ENCODE peak calls at places on chromosomes 2 and 18, in six cellular contexts. G is tibial nerve, I is astrocyte of the spinal cord, M is gastrocnemius medialis, Z is stomach, N is NB4. C is an unnamed sample.
A peak's percentile ranks its signal among the peaks of the same experiment; 100 is the strongest.

GRCh38 chr18:57837917-57838548 is 34.9 kb upstream of the ATP8B1 start:
- DNase-seq in G (no peak), I (peak; percentile 8), M (no peak), Z (no peak), N (no peak), C (no peak)

GRCh38 chr18:76620326-76620813 is 125.3 kb upstream of the ZNF516 start:
- DNase-seq in G (peak; percentile 75), I (peak; percentile 70), M (peak; percentile 59), Z (peak; percentile 63), N (peak; percentile 97), C (peak; percentile 82)

GRCh38 chr2:37211212-37211611 is 14.9 kb downstream of the CEBPZOS start:
- DNase-seq in G (no peak), I (no peak), M (no peak), Z (no peak), N (no peak), C (no peak)

GRCh38 chr2:190600293-190601103 is 48.4 kb upstream of the NAB1 start:
- DNase-seq in G (no peak), I (no peak), M (no peak), Z (no peak), N (no peak), C (no peak)

GRCh38 chr18:3061581-3062416 is 48.9 kb upstream of the LPIN2 start:
- DNase-seq in G (no peak), I (no peak), M (no peak), Z (no peak), N (no peak), C (no peak)

GRCh38 chr2:101125374-101125773 is 25.8 kb downstream of the TBC1D8 start:
- DNase-seq in G (no peak), I (no peak), M (no peak), Z (no peak), N (peak; percentile 79), C (peak; percentile 43)

GRCh38 chr2:120430957-120431356 is 85.0 kb downstream of the INHBB start:
- DNase-seq in G (no peak), I (no peak), M (no peak), Z (no peak), N (no peak), C (no peak)

GRCh38 chr2:101476605-101477208 is 1.8 kb upstream of the RFX8 start:
- DNase-seq in G (no peak), I (no peak), M (no peak), Z (no peak), N (peak; percentile 58), C (peak; percentile 51)

GRCh38 chr2:175180701-175181103 is 808 bp downstream of the ATP5MC3 start:
- DNase-seq in G (no peak), I (peak; percentile 50), M (peak; percentile 44), Z (peak; percentile 39), N (peak; percentile 83), C (peak; percentile 56)

GRCh38 chr2:214591359-214591758 is 180.5 kb downstream of the VWC2L start:
- DNase-seq in G (no peak), I (peak; percentile 35), M (no peak), Z (no peak), N (peak; percentile 25), C (no peak)

GRCh38 chr2:171824086-171824485 is 70.0 kb downstream of the SLC25A12 start:
- DNase-seq in G (no peak), I (no peak), M (no peak), Z (no peak), N (peak; percentile 67), C (peak; percentile 45)

GRCh38 chr18:21134895-21135294 is 23.3 kb upstream of the ROCK1 start:
- DNase-seq in G (no peak), I (no peak), M (no peak), Z (no peak), N (peak; percentile 58), C (peak; percentile 49)

GRCh38 chr2:207883002-207883780 is 113.5 kb upstream of the FZD5 start:
- DNase-seq in G (no peak), I (no peak), M (no peak), Z (no peak), N (no peak), C (no peak)

GRCh38 chr2:174760845-174761473 is 3.3 kb downstream of the CHRNA1 start:
- DNase-seq in G (no peak), I (no peak), M (peak; percentile 33), Z (no peak), N (no peak), C (no peak)

GRCh38 chr18:59565957-59566356 is 131.3 kb downstream of the CCBE1 start:
- DNase-seq in G (no peak), I (no peak), M (no peak), Z (no peak), N (no peak), C (no peak)

GRCh38 chr18:59563386-59563785 is 133.8 kb downstream of the CCBE1 start:
- DNase-seq in G (no peak), I (no peak), M (no peak), Z (no peak), N (no peak), C (no peak)

GRCh38 chr18:59566507-59566906 is 130.7 kb downstream of the CCBE1 start:
- DNase-seq in G (no peak), I (no peak), M (no peak), Z (no peak), N (no peak), C (peak; percentile 40)

GRCh38 chr18:59562751-59563150 is 134.5 kb downstream of the CCBE1 start:
- DNase-seq in G (no peak), I (no peak), M (no peak), Z (no peak), N (no peak), C (no peak)

DNA sequence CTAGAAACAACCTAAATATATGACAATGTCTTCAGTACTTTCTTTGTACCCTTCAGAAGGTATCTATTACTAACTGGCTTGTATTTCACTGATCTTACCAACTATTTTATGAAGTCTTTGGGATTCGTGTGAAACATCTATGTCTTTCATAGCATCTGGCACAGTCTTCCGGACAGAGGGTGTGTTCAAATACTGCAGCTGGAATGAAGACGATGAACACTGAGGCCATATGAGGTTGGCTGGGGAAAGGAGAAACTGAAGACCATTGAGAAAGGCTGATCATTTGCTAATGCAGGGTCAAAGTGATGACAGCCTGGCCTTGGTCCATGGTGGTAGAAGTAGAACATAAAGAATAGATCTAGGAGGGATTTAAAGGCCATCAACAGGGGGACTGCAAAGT is 132.7 kb downstream of the CCBE1 start:
- DNase-seq in G (no peak), I (no peak), M (no peak), Z (no peak), N (no peak), C (no peak)
- TF ChIP-seq CTCF in G (no peak), I (no peak), M (no peak), Z (no peak), N (no peak), C (no peak)

DNA sequence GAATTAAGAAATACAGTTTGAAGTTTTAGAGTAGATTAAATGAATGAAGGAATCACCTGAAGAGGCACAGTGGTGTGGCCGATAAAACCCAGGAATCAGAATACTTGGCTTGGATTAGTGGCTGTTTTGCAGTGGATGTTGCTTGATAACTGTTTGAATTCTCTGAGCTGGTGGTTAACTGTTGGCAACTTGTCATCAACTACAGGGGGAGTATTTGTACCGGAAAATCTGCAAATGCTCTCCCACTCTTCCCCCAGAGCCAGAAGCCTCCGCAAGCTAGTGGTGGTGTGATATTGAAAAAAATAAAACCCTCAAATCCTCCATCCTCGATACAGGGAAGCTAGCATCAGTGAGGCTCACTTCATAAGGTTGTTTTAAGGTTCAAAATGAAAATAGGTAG is 326.7 kb downstream of the DPP10 start:
- DNase-seq in G (no peak), I (no peak), M (no peak), Z (no peak), N (no peak), C (no peak)
- H3K4me3 ChIP-seq in G (no peak overlapping the region), I (no peak overlapping the region), M (no peak overlapping the region), Z (no peak overlapping the region), N (no peak overlapping the region), C (no peak overlapping the region)

GRCh38 chr2:98924910-98925309 is 11.1 kb downstream of the CRACDL start:
- DNase-seq in G (no peak), I (no peak), M (no peak), Z (no peak), N (no peak), C (no peak)

GRCh38 chr2:98926601-98927000 is 9.4 kb downstream of the CRACDL start:
- DNase-seq in G (no peak), I (peak; percentile 23), M (no peak), Z (no peak), N (no peak), C (peak; percentile 70)

GRCh38 chr2:98924038-98924437 is 12.0 kb downstream of the CRACDL start:
- DNase-seq in G (no peak), I (no peak), M (no peak), Z (no peak), N (no peak), C (no peak)

GRCh38 chr2:98921062-98921461 is 15.0 kb downstream of the CRACDL start:
- DNase-seq in G (no peak), I (no peak), M (no peak), Z (no peak), N (no peak), C (no peak)

DNA sequence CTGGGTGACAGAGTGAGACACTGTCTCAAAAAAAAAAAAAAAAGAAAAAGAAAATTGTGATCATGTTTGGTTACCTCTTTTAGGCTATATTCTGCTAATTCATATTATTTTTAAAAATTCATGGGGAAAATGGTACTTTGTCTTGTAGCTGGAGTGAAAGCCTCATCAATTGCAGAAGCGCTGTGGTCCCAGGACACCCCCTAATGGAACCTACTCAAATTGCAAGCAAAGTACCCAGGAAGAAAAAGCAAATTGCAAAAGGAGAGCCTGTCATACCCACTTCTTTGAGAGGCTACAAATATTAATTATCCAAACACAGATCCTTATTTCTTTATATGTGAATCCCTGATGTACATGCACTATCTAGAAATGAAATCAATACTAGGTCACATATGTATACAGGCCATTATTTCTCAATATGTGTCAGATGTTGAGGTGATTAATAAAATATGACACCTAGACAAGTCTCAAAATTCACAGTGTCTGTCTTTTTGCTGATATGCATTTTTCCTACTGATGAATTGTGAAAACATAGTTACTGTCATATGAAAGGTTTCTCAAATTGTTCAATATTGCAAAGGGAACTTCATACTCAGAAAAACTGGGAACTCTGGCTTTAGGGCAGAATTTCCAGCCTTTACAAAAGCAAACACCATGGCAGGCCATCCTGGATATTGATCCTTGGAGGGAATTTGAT is 12.6 kb downstream of the CRACDL start:
- DNase-seq in G (no peak), I (no peak), M (no peak), Z (no peak), N (peak; percentile 51), C (no peak)
- TF ChIP-seq CTCF in G (no peak), I (no peak), M (no peak), Z (no peak), N (peak; percentile 70), C (peak; percentile 38)

GRCh38 chr18:9403795-9404564 is 69.4 kb downstream of the TWSG1 start:
- DNase-seq in G (no peak), I (no peak), M (no peak), Z (no peak), N (peak; percentile 9), C (peak; percentile 19)
- H3K4me3 ChIP-seq in G (peak overlapping the region; percentile 9), I (no peak overlapping the region), M (no peak overlapping the region), Z (no peak overlapping the region), N (no peak overlapping the region), C (no peak overlapping the region)

GRCh38 chr2:192150166-192150565 is 44.6 kb downstream of the TMEFF2 start:
- DNase-seq in G (no peak), I (no peak), M (no peak), Z (no peak), N (no peak), C (no peak)
- TF ChIP-seq CTCF in G (no peak), I (no peak), M (no peak), Z (no peak), N (no peak), C (no peak)

C was measured in fibroblast of mammary gland.